ENCODE peak calls at places on chromosomes 5 and 9, in eight cellular contexts. C is IMR-90, U is osteoblast, W is LoVo, Z is aorta, I is HTR-8/SVneo, H is body of pancreas, N is ACHN. D is an unnamed sample.

GRCh38 chr5:179729727-179730126 is 2.9 kb upstream of the MAML1 start:
- DNase-seq in C (no peak), U (no peak), W (no peak), Z (no peak), I (no peak), H (no peak), N (no peak), D (no peak)

GRCh38 chr5:22431406-22431805 is 421.7 kb downstream of the CDH12 start:
- DNase-seq in C (no peak), U (no peak), W (no peak), Z (no peak), I (no peak), H (no peak), N (no peak), D (no peak)

GRCh38 chr9:21110708-21111576 is 30.7 kb downstream of the IFNW1 start:
- DNase-seq in C (peak), U (peak), W (peak), Z (no peak), I (peak), H (no peak), N (no peak), D (no peak)

GRCh38 chr9:20321683-20322082 is 300.6 kb downstream of the MLLT3 start:
- DNase-seq in C (no peak), U (no peak), W (no peak), Z (no peak), I (no peak), H (no peak), N (no peak), D (no peak)

GRCh38 chr9:20898885-20899554 is 132.4 kb downstream of the HACD4 start:
- DNase-seq in C (peak), U (no peak), W (no peak), Z (no peak), I (no peak), H (no peak), N (no peak), D (no peak)

GRCh38 chr5:22560115-22560514 is 293.0 kb downstream of the CDH12 start:
- DNase-seq in C (peak), U (no peak), W (no peak), Z (no peak), I (peak), H (no peak), N (peak), D (no peak)

GRCh38 chr9:96169488-96169887 is 132.5 kb downstream of the HSD17B3 start:
- DNase-seq in C (peak), U (peak), W (peak), Z (no peak), I (peak), H (peak), N (no peak), D (no peak)

GRCh38 chr5:151664694-151665583 is 21.8 kb downstream of the SPARC start:
- DNase-seq in C (peak), U (no peak), W (no peak), Z (no peak), I (no peak), H (no peak), N (no peak), D (no peak)

GRCh38 chr9:101791938-101792337 is 53.5 kb upstream of the GRIN3A start:
- DNase-seq in C (no peak), U (no peak), W (no peak), Z (no peak), I (peak), H (peak), N (peak), D (no peak)

GRCh38 chr9:37515620-37516258 is 30.0 kb downstream of the POLR1E start:
- DNase-seq in C (no peak), U (no peak), W (no peak), Z (peak), I (no peak), H (no peak), N (no peak), D (no peak)

D was measured in right lobe of liver.